ENCODE peak calls at places on chromosome 18, in five cellular contexts. W is lower leg skin, X is uterus, A is H1, Y is prostate gland. H is an unnamed sample.

GRCh38 chr18:34773961-34774754 is 64.1 kb downstream of the DTNA start:
- DNase-seq in W (no peak), X (peak; percentile 36), A (no peak), Y (no peak), H (no peak)

GRCh38 chr18:1604751-1605150 is 700.1 kb downstream of the ADCYAP1 start:
- DNase-seq in W (no peak), X (no peak), A (no peak), Y (no peak), H (no peak)

GRCh38 chr18:9091066-9091476 is 11.4 kb upstream of the NDUFV2 start:
- DNase-seq in W (no peak), X (no peak), A (no peak), Y (no peak), H (no peak)

GRCh38 chr18:77765468-77765867 is 515.8 kb downstream of the GALR1 start:
- DNase-seq in W (no peak), X (no peak), A (peak; percentile 71), Y (peak; percentile 10), H (no peak)

GRCh38 chr18:79524181-79525078 is 128.7 kb downstream of the NFATC1 start:
- DNase-seq in W (peak; percentile 79), X (no peak), A (peak; percentile 47), Y (no peak), H (peak; percentile 37)

GRCh38 chr18:79986726-79987125 is 1.6 kb downstream of the TXNL4A start:
- DNase-seq in W (no peak), X (no peak), A (no peak), Y (no peak), H (no peak)

GRCh38 chr18:55390898-55391297 is 197.1 kb downstream of the TCF4 start:
- DNase-seq in W (no peak), X (no peak), A (no peak), Y (no peak), H (no peak)

GRCh38 chr18:79517322-79517721 is 121.6 kb downstream of the NFATC1 start:
- DNase-seq in W (peak; percentile 79), X (no peak), A (no peak), Y (no peak), H (peak; percentile 13)

GRCh38 chr18:27942706-27943105 is 234.2 kb downstream of the CDH2 start:
- DNase-seq in W (no peak), X (no peak), A (no peak), Y (no peak), H (no peak)

GRCh38 chr18:63869851-63870250 is 17.7 kb upstream of the SERPINB2 start:
- DNase-seq in W (no peak), X (no peak), A (no peak), Y (no peak), H (no peak)

GRCh38 chr18:11104307-11104706 is 45.1 kb downstream of the PIEZO2 start:
- DNase-seq in W (no peak), X (no peak), A (no peak), Y (no peak), H (no peak)

GRCh38 chr18:75478996-75479870 is 51.7 kb upstream of the SMIM21 start:
- DNase-seq in W (no peak), X (peak; percentile 25), A (no peak), Y (no peak), H (no peak)

GRCh38 chr18:12811191-12811950 is 72.7 kb downstream of the PTPN2 start:
- DNase-seq in W (no peak), X (no peak), A (no peak), Y (no peak), H (no peak)

GRCh38 chr18:35515460-35516130 is 17.8 kb upstream of the INO80C start:
- DNase-seq in W (peak; percentile 7), X (no peak), A (no peak), Y (no peak), H (no peak)

GRCh38 chr18:61569176-61569892 is 236.1 kb downstream of the CDH20 start:
- DNase-seq in W (no peak), X (no peak), A (no peak), Y (no peak), H (no peak)

GRCh38 chr18:6069539-6069938 is 174.2 kb upstream of the TMEM200C start:
- DNase-seq in W (no peak), X (no peak), A (no peak), Y (no peak), H (no peak)

GRCh38 chr18:35443434-35443833 is 54.3 kb downstream of the INO80C start:
- DNase-seq in W (no peak), X (no peak), A (no peak), Y (no peak), H (no peak)

GRCh38 chr18:79786781-79787526 is 10.8 kb upstream of the KCNG2 start:
- DNase-seq in W (no peak), X (no peak), A (peak; percentile 41), Y (no peak), H (no peak)

GRCh38 chr18:58205087-58205779 is 161.2 kb downstream of the NEDD4L start:
- DNase-seq in W (no peak), X (no peak), A (no peak), Y (no peak), H (no peak)
- H3K4me3 ChIP-seq in W (no peak overlapping the region), X (no peak overlapping the region), A (no peak overlapping the region), Y (no peak overlapping the region), H (no peak overlapping the region)

GRCh38 chr18:48304906-48305693 is 104.1 kb downstream of the ZBTB7C start:
- DNase-seq in W (peak; percentile 23), X (no peak), A (no peak), Y (no peak), H (no peak)
- TF ChIP-seq POLR2A in W (no peak), X (no peak), A (no peak), Y (no peak), H (no peak)

GRCh38 chr18:3252843-3253242 is 5.2 kb downstream of the MYL12A start:
- DNase-seq in W (no peak), X (no peak), A (no peak), Y (no peak), H (no peak)
- H3K4me3 ChIP-seq in W (no peak overlapping the region), X (no peak overlapping the region), A (no peak overlapping the region), Y (no peak overlapping the region), H (no peak overlapping the region)

DNA sequence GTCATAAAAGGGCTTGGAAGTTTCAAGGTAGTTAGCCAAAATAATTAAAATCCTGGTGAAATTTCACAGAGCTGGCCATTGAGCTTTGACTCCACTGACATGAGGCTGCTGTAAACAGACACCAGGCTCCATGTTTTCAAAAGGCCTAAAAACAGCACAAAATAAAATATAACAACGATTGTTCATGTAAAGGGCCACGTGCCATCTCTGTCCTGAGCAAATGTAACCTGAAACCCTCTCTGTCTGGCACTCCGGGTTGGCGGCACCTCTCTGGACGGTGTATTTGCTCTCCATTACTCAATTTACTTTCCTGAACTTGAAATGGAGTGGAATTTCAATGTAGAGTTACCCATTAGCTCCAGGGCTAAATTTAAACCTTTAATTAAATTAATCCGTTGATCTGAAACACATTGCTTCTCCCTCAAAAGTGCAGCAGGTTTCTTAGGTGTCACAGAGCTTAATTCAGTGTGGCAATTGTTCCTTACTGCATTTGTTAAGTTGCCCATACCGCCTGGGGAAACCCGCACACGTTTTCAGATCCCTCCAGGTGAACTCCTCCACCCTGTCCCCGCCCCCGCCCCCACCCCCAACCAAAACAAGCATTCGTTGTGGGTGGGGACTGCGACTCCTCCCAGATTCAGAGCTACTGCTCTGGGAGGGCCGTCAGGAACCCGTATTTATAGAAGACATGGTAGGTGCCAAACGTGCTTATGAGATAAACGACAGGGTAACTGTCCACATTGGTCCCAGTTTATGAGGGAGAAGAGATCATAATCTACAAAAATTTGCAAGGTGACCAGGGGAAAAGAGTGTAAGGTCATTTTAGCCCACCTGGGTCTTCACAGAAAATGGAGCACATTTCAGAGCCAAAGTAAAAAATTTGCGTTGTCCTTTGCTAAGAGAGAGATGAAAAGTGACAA is 1.2 kb upstream of the CABLES1 start:
- DNase-seq in W (no peak), X (no peak), A (peak; percentile 71), Y (peak; percentile 38), H (peak; percentile 68)
- TF ChIP-seq POLR2A in W (no peak), X (no peak), A (peak; percentile 65), Y (no peak), H (no peak)

DNA sequence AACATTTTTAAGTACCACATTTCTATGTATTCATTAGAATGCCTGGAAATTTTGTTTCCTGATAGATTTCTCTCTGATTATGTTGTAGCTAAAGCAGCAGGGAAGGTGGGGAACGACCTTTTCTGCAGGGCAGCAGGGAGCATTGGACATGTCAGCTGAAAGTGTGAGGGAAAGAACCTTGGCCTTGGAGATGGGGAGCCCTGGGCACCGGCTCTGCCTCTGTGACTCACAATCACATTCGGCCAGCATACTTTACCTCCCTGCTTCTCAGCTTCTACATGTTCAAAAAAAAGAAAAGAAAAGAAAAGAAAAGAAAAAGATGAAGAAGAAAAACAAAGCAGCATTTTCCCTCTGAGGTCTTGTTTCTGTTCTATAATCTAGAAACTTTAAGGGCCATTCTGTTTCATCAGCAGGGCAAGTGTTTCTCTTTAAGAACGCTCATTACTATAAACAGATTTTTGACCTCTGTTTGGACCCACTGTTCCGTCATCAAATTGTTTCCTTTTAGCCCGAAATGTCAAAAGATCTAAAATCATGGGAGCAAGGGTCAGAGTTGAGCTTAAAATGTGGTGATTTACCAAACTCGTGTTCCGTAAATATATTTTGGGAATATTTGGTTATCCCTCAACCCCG is 27.9 kb downstream of the SETBP1 start:
- DNase-seq in W (no peak), X (peak; percentile 49), A (no peak), Y (no peak), H (no peak)
- H3K4me3 ChIP-seq in W (no peak overlapping the region), X (peak overlapping the region; percentile 8), A (no peak overlapping the region), Y (no peak overlapping the region), H (no peak overlapping the region)

GRCh38 chr18:54224379-54225014 is at the start of gene MBD2:
- DNase-seq in W (peak; percentile 98), X (peak; percentile 94), A (peak; percentile 99), Y (peak; percentile 93), H (peak; percentile 90)
- TF ChIP-seq POLR2A in W (no peak), X (peak; percentile 75), A (no peak), Y (peak; percentile 76), H (peak; percentile 20)

GRCh38 chr18:37663446-37663845 is 97.8 kb upstream of the CELF4 start:
- DNase-seq in W (no peak), X (no peak), A (no peak), Y (peak; percentile 0), H (no peak)

GRCh38 chr18:37662546-37663339 is 97.1 kb upstream of the CELF4 start:
- DNase-seq in W (no peak), X (no peak), A (no peak), Y (peak; percentile 1), H (no peak)

GRCh38 chr18:37661061-37661460 is 95.5 kb upstream of the CELF4 start:
- DNase-seq in W (no peak), X (no peak), A (no peak), Y (peak; percentile 2), H (no peak)

GRCh38 chr18:37661478-37661877 is 95.9 kb upstream of the CELF4 start:
- DNase-seq in W (no peak), X (no peak), A (no peak), Y (peak; percentile 0), H (no peak)

GRCh38 chr18:37662099-37662498 is 96.5 kb upstream of the CELF4 start:
- DNase-seq in W (no peak), X (no peak), A (no peak), Y (peak; percentile 2), H (no peak)
- H3K4me3 ChIP-seq in W (no peak overlapping the region), X (no peak overlapping the region), A (no peak overlapping the region), Y (no peak overlapping the region), H (no peak overlapping the region)

H was measured in breast epithelium.